ENCODE peak calls at places on chromosomes 11 and 22, in ten cellular contexts. F, P, I, C, K, O, L, M, J and T are unnamed samples.

GRCh38 chr11:10856689-10857603 is 907 bp downstream of the ZBED5 start:
- DNase-seq in F (peak), P (peak), I (peak), C (peak), K (peak), O (no peak), L (no peak), M (no peak), J (no peak), T (peak)

GRCh38 chr22:36928181-36928580 is 14.8 kb downstream of the CSF2RB start:
- DNase-seq in F (no peak), P (no peak), I (no peak), C (no peak), K (no peak), O (no peak), L (no peak), M (no peak), J (no peak), T (no peak)

GRCh38 chr11:75195164-75195962 is 44.5 kb downstream of the SLCO2B1 start:
- DNase-seq in F (no peak), P (no peak), I (no peak), C (no peak), K (no peak), O (peak), L (no peak), M (peak), J (no peak), T (peak)

GRCh38 chr22:49815641-49816071 is 12.0 kb downstream of the BRD1 start:
- DNase-seq in F (no peak), P (no peak), I (no peak), C (peak), K (peak), O (no peak), L (no peak), M (no peak), J (no peak), T (peak)

GRCh38 chr22:27857441-27857840 is 55.9 kb upstream of the MN1 start:
- DNase-seq in F (no peak), P (no peak), I (no peak), C (no peak), K (no peak), O (no peak), L (no peak), M (no peak), J (no peak), T (peak)

GRCh38 chr22:49018601-49019000 is 809.1 kb downstream of the BRD1 start:
- DNase-seq in F (no peak), P (no peak), I (no peak), C (no peak), K (no peak), O (no peak), L (no peak), M (peak), J (no peak), T (no peak)

GRCh38 chr22:24434472-24435322 is 7.3 kb downstream of the ADORA2A start:
- DNase-seq in F (no peak), P (no peak), I (peak), C (no peak), K (no peak), O (no peak), L (no peak), M (peak), J (no peak), T (no peak)

GRCh38 chr11:18455686-18456372 is at the start of gene LDHAL6A:
- DNase-seq in F (no peak), P (no peak), I (peak), C (no peak), K (no peak), O (no peak), L (no peak), M (no peak), J (no peak), T (no peak)

GRCh38 chr11:7514099-7514725 is 413 bp downstream of the PPFIBP2 start:
- DNase-seq in F (no peak), P (peak), I (no peak), C (peak), K (no peak), O (no peak), L (peak), M (no peak), J (no peak), T (no peak)

GRCh38 chr11:12900496-12900895 is 108.6 kb upstream of the RASSF10 start:
- DNase-seq in F (peak), P (no peak), I (no peak), C (no peak), K (peak), O (no peak), L (no peak), M (no peak), J (peak), T (peak)

GRCh38 chr22:46749682-46750529 is 11.9 kb upstream of the CERK start:
- DNase-seq in F (no peak), P (no peak), I (no peak), C (peak), K (no peak), O (no peak), L (no peak), M (peak), J (no peak), T (no peak)

GRCh38 chr11:11844272-11844671 is 2.5 kb downstream of the USP47 start:
- DNase-seq in F (no peak), P (no peak), I (no peak), C (no peak), K (no peak), O (no peak), L (no peak), M (no peak), J (no peak), T (no peak)

GRCh38 chr11:116207349-116207748 is 565.4 kb downstream of the BUD13 start:
- DNase-seq in F (no peak), P (no peak), I (no peak), C (no peak), K (no peak), O (no peak), L (no peak), M (no peak), J (no peak), T (no peak)

GRCh38 chr22:17954200-17954859 is 70.0 kb downstream of the MICAL3 start:
- DNase-seq in F (no peak), P (no peak), I (no peak), C (no peak), K (no peak), O (no peak), L (no peak), M (no peak), J (no peak), T (no peak)

GRCh38 chr11:2118674-2119073 is 20.5 kb downstream of the IGF2 start:
- DNase-seq in F (peak), P (no peak), I (no peak), C (no peak), K (no peak), O (no peak), L (no peak), M (no peak), J (no peak), T (peak)

GRCh38 chr11:59555601-59556114 is 44.3 kb downstream of the OR4D9 start:
- DNase-seq in F (no peak), P (no peak), I (no peak), C (no peak), K (peak), O (no peak), L (no peak), M (no peak), J (no peak), T (peak)

GRCh38 chr22:41405588-41405987 is 23.8 kb downstream of the TEF start:
- DNase-seq in F (no peak), P (no peak), I (no peak), C (no peak), K (no peak), O (no peak), L (no peak), M (no peak), J (no peak), T (no peak)

GRCh38 chr22:46353483-46354105 is 18.1 kb downstream of the TRMU start:
- DNase-seq in F (peak), P (no peak), I (no peak), C (no peak), K (no peak), O (no peak), L (no peak), M (peak), J (no peak), T (no peak)

GRCh38 chr22:48240165-48240934 is 1477.9 kb downstream of the TBC1D22A start:
- DNase-seq in F (no peak), P (peak), I (no peak), C (no peak), K (no peak), O (no peak), L (no peak), M (no peak), J (no peak), T (no peak)

GRCh38 chr11:76008474-76008873 is 193.5 kb downstream of the UVRAG start:
- DNase-seq in F (peak), P (no peak), I (no peak), C (no peak), K (peak), O (no peak), L (no peak), M (no peak), J (no peak), T (peak)

DNA sequence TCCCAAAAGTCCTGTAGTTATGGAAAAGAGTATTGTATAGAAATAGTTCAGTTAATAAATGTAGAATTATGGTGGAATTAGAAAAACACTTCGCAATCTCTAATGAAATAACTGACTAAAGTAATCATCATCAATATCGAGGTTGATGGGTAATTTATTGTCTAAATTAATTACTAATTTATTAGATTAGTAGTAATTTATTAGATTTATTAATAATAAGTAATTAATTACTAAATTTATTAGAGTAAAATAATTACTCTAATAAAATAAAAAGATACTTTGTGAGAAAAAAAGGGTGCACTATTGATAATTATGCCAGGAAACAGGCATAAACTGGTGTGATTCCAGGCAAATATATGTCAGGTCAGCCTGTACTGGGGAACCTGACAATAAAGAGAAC is 455.6 kb downstream of the AASDHPPT start:
- DNase-seq in F (no peak), P (no peak), I (no peak), C (no peak), K (no peak), O (no peak), L (no peak), M (no peak), J (no peak), T (no peak)
- TF ChIP-seq CTCF in F (no peak), P (no peak), I (no peak), C (no peak), K (no peak), O (no peak), L (no peak), M (no peak), J (no peak), T (no peak)

DNA sequence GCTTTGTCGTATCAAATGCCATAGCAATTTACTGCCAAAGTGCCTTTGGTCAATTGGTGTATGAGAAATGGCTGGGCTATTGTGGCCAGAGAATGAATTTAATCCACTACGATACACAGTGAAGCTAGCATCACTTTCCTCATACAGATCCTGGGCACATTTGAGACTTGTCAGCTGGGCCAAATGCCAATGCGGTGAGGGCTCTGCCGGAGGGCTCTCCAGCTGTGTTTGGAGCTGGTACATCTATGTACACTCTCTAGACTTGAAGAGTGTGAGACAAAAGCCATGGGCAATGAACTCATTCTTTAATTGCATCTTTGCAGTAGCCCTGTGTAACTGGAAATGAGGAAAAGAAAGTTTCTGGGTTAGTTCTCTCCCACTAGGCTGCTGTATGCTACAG is 1052.9 kb downstream of the NTM start:
- DNase-seq in F (no peak), P (no peak), I (no peak), C (no peak), K (no peak), O (no peak), L (no peak), M (no peak), J (no peak), T (no peak)
- TF ChIP-seq CTCF in F (no peak), P (no peak), I (no peak), C (no peak), K (no peak), O (no peak), L (no peak), M (no peak), J (no peak), T (no peak)

GRCh38 chr11:90947930-90948329 is 725.1 kb upstream of the CHORDC1 start:
- DNase-seq in F (no peak), P (no peak), I (no peak), C (no peak), K (no peak), O (no peak), L (no peak), M (no peak), J (no peak), T (no peak)
- TF ChIP-seq CTCF in F (no peak), P (peak), I (no peak), C (no peak), K (no peak), O (peak), L (no peak), M (no peak), J (no peak), T (no peak)

GRCh38 chr22:37930270-37930951 is 23.0 kb downstream of the C22orf23 start:
- DNase-seq in F (no peak), P (peak), I (no peak), C (no peak), K (no peak), O (no peak), L (no peak), M (no peak), J (no peak), T (peak)
- TF ChIP-seq CTCF in F (peak), P (peak), I (no peak), C (peak), K (peak), O (peak), L (no peak), M (peak), J (peak), T (peak)

GRCh38 chr11:77115181-77115611 is 12.6 kb downstream of the OMP start:
- DNase-seq in F (no peak), P (no peak), I (no peak), C (no peak), K (no peak), O (no peak), L (no peak), M (no peak), J (no peak), T (no peak)
- TF ChIP-seq CTCF in F (peak), P (peak), I (no peak), C (no peak), K (peak), O (no peak), L (peak), M (no peak), J (peak), T (peak)

DNA sequence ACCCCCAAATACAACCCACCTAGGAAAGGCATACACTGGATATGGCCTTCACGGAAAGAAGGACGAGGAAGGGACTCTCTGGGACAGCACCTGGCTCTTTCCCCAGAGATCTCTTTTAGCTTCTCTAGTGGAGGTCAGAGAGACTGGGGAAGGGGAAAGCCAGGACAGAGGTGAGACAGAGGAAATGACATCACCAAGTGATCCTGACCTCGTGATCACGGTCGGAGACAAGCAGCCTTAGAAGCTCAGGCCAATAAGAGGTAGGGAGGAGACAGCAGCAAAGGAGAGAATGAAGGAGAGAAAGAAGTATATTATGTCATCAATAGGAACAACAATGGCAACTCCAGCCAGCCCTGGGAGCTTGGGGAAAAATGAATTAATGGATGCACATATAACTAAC is 15.4 kb upstream of the TMPRSS13 start:
- DNase-seq in F (no peak), P (no peak), I (no peak), C (no peak), K (no peak), O (no peak), L (no peak), M (no peak), J (no peak), T (no peak)
- TF ChIP-seq CTCF in F (no peak), P (no peak), I (no peak), C (no peak), K (no peak), O (no peak), L (no peak), M (no peak), J (no peak), T (no peak)

GRCh38 chr11:119046489-119046888 is 10.5 kb downstream of the HYOU1 start:
- DNase-seq in F (no peak), P (no peak), I (no peak), C (no peak), K (no peak), O (no peak), L (no peak), M (no peak), J (no peak), T (no peak)

GRCh38 chr11:119041821-119042514 is 11.3 kb upstream of the SLC37A4 start:
- DNase-seq in F (no peak), P (no peak), I (no peak), C (no peak), K (no peak), O (no peak), L (no peak), M (no peak), J (no peak), T (peak)

GRCh38 chr11:119047205-119047604 is 9.8 kb downstream of the HYOU1 start:
- DNase-seq in F (no peak), P (no peak), I (no peak), C (no peak), K (no peak), O (no peak), L (no peak), M (no peak), J (no peak), T (no peak)

GRCh38 chr11:119048644-119049043 is 8.4 kb downstream of the HYOU1 start:
- DNase-seq in F (no peak), P (no peak), I (no peak), C (no peak), K (no peak), O (no peak), L (no peak), M (no peak), J (no peak), T (no peak)

GRCh38 chr11:119044708-119045107 is 12.3 kb downstream of the HYOU1 start:
- DNase-seq in F (no peak), P (peak), I (no peak), C (no peak), K (no peak), O (no peak), L (no peak), M (no peak), J (no peak), T (no peak)
- TF ChIP-seq CTCF in F (peak), P (peak), I (peak), C (no peak), K (peak), O (no peak), L (peak), M (no peak), J (peak), T (peak)